ENCODE peak calls at places on chromosome 18, in seven cellular contexts. L, P, V, T, I, O and N are unnamed samples.

GRCh38 chr18:41170346-41170745 is 784.7 kb upstream of the PIK3C3 start:
- DNase-seq in L (peak; percentile 27), P (no peak), V (no peak), T (no peak), I (no peak), O (no peak), N (peak; percentile 42)

GRCh38 chr18:46536215-46536874 is 120.7 kb downstream of the LOXHD1 start:
- DNase-seq in L (no peak), P (no peak), V (no peak), T (no peak), I (no peak), O (no peak), N (no peak)

GRCh38 chr18:58516514-58517285 is 112.2 kb downstream of the ALPK2 start:
- DNase-seq in L (no peak), P (no peak), V (no peak), T (no peak), I (no peak), O (peak; percentile 77), N (no peak)

GRCh38 chr18:13501896-13502295 is 224.5 kb downstream of the FAM210A start:
- DNase-seq in L (no peak), P (no peak), V (no peak), T (no peak), I (no peak), O (no peak), N (no peak)

GRCh38 chr18:53789376-53790247 is 434.9 kb downstream of the MBD2 start:
- DNase-seq in L (no peak), P (no peak), V (no peak), T (no peak), I (no peak), O (no peak), N (no peak)

GRCh38 chr18:71293322-71293721 is 1004.5 kb downstream of the SOCS6 start:
- DNase-seq in L (no peak), P (no peak), V (no peak), T (no peak), I (no peak), O (no peak), N (peak; percentile 12)

GRCh38 chr18:48018806-48019295 is 88.4 kb upstream of the SMAD2 start:
- DNase-seq in L (no peak), P (no peak), V (no peak), T (no peak), I (no peak), O (no peak), N (no peak)

GRCh38 chr18:8721094-8721669 is 15.8 kb downstream of the MTCL1 start:
- DNase-seq in L (no peak), P (no peak), V (no peak), T (no peak), I (no peak), O (no peak), N (no peak)

GRCh38 chr18:27064673-27065072 is 120.4 kb downstream of the CHST9 start:
- DNase-seq in L (no peak), P (no peak), V (no peak), T (no peak), I (no peak), O (no peak), N (no peak)

GRCh38 chr18:21777814-21778213 is 37.2 kb downstream of the MIB1 start:
- DNase-seq in L (no peak), P (no peak), V (no peak), T (no peak), I (no peak), O (no peak), N (no peak)

DNA sequence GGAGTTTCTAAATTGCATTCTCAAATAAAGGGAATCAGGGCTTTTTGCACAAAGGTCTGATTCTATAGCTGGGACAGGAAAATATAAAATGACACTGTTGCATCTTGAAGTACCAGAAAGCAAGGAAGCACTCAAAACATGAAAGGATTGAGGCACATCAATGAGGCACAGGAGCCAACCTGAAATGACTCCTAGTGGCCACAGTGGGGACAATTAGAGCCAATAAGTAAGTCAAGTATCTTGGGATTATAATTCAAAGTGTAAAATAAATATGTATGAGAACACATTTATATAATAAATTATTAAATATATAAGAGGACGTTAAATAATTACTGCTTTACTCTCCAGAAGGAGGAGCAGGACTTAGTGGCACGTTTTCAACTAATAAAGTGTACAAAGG is 1259.5 kb upstream of the CDH2 start:
- DNase-seq in L (no peak), P (no peak), V (no peak), T (no peak), I (no peak), O (no peak), N (no peak)
- TF ChIP-seq CTCF in L (no peak), P (no peak), V (no peak), T (no peak), I (no peak), O (peak; percentile 18), N (no peak)

DNA sequence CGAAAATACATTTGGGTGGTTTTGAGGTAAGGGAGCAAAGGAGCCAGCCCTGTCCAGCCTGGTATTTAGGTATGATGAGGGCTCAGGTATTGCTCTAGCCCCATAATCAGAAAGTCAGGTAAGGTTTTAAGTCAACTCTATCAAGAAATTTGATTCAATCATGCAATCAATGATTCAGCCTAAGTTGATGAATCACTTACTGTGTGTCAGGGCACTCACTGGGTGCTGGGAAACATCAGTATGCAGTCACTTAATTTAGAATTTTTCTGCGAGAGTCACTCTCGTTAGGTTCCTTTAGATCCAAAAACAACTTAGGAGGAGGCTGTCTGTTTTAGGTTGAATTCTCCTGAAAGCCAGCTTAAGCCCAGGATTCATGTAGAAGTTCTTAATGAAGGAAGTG is 17.7 kb upstream of the SERPINB2 start:
- DNase-seq in L (peak; percentile 45), P (no peak), V (no peak), T (no peak), I (no peak), O (peak; percentile 55), N (no peak)
- TF ChIP-seq CTCF in L (no peak), P (no peak), V (no peak), T (no peak), I (no peak), O (no peak), N (no peak)

GRCh38 chr18:23587220-23587642 is 925 bp upstream of the NPC1 start:
- DNase-seq in L (no peak), P (no peak), V (no peak), T (no peak), I (no peak), O (no peak), N (no peak)
- TF ChIP-seq CTCF in L (no peak), P (no peak), V (no peak), T (no peak), I (no peak), O (no peak), N (no peak)

GRCh38 chr18:5546660-5547059 is 2.9 kb upstream of the EPB41L3 start:
- DNase-seq in L (peak; percentile 62), P (no peak), V (no peak), T (no peak), I (peak; percentile 33), O (no peak), N (peak; percentile 72)
- TF ChIP-seq CTCF in L (peak; percentile 61), P (no peak), V (peak; percentile 36), T (peak; percentile 48), I (peak; percentile 42), O (no peak), N (peak; percentile 87)

DNA sequence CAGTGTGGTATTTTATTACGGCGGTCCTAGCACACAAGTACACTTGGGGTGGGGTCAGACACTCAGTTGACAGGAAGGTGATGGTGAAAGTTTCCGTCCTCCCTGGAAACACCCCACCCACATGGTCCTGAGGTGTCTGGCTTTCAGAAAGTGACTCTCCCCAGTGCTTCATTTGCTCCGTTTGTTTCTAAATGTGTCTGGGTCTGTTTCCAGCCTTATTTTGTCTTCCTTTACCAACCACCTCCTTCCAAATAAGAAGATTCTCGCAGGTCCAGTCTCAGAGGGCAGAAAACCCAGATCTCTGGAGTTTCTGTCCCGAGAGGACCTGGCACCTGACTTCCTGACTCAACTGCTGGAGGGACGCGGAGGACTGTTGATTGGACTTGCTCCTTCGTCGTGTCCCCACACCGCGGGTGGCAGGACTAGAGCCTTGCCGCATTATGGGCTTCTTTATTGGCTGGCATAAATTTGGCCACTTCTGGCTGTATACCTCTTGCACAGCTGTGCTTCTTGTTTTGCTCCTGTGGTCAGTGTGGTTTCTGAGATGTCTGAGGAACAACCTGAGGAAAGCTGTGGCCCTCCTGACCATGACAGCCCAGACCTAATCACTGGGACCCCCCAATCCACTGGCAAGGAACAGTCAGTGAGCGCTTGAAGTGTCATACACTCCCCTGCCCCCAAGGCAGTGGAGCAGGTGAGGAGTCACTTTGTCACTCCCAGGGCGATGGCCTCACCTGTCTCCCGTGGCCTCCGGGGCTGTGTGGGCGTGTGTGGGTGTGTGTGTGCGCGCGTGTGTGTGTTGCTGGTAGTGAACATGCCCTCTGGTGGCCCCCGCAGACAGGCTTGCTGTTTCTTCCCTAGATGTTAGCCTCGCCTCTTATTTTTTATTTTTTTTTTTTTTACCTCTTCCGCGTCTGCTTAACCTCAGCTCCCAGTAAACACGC is 45.6 kb downstream of the MEX3C start:
- DNase-seq in L (no peak), P (no peak), V (no peak), T (no peak), I (no peak), O (no peak), N (no peak)
- TF ChIP-seq CTCF in L (no peak), P (no peak), V (no peak), T (no peak), I (no peak), O (no peak), N (no peak)

GRCh38 chr18:10965104-10965503 is 184.3 kb downstream of the PIEZO2 start:
- DNase-seq in L (peak; percentile 6), P (no peak), V (no peak), T (no peak), I (no peak), O (no peak), N (no peak)
- TF ChIP-seq CTCF in L (peak; percentile 20), P (no peak), V (no peak), T (no peak), I (no peak), O (no peak), N (no peak)

GRCh38 chr18:43274526-43274925 is 2.8 kb downstream of the SYT4 start:
- DNase-seq in L (no peak), P (no peak), V (no peak), T (no peak), I (no peak), O (no peak), N (no peak)

GRCh38 chr18:43276471-43276870 is 819 bp downstream of the SYT4 start:
- DNase-seq in L (no peak), P (no peak), V (no peak), T (no peak), I (no peak), O (no peak), N (no peak)

GRCh38 chr18:43279015-43279758 is 1.9 kb upstream of the SYT4 start:
- DNase-seq in L (no peak), P (no peak), V (no peak), T (no peak), I (peak; percentile 73), O (no peak), N (peak; percentile 25)

GRCh38 chr18:43278401-43278800 is 1.1 kb upstream of the SYT4 start:
- DNase-seq in L (no peak), P (no peak), V (no peak), T (no peak), I (peak; percentile 19), O (no peak), N (no peak)

DNA sequence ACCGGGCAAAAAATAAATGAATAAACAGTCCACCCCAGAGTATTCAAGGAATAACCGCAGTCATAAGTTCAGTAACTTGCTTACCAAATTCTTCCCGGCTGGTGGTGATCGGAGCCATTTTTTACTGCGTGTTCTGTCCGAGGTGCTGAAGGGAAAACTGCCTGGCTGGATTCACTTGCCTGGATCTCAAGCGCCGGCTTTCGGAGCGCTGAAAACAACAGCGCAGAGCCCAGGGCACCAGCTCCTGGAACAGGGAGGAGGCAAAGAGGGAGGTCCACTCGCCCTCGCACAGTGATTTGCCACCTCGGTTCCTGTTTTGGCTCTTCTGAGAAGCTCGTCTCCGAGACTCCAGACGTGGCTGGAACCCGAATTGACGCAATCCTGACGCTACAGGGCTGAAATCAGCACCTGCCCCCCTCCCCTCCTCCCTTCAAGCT is at the start of gene SYT4:
- DNase-seq in L (peak; percentile 7), P (no peak), V (no peak), T (no peak), I (peak; percentile 40), O (peak; percentile 32), N (peak; percentile 78)
- TF ChIP-seq CTCF in L (no peak), P (no peak), V (no peak), T (no peak), I (no peak), O (no peak), N (peak; percentile 14)